ENCODE peak calls at places on chromosomes 16 and 17, in four cellular contexts. One of them, this sample, is unnamed.

GRCh38 chr17:73325527-73325842 is 13.7 kb upstream of the CDC42EP4 start:
- DNase-seq in adrenal gland: peak
- DNase-seq in OCI-LY7: no peak
- DNase-seq in endothelial cell of umbilical vein: no peak
- DNase-seq in this sample: no peak

GRCh38 chr16:86387461-86388440 is 122.6 kb upstream of the FOXF1 start:
- DNase-seq in endothelial cell of umbilical vein: peak
- DNase-seq in OCI-LY7: no peak
- DNase-seq in adrenal gland: no peak
- DNase-seq in this sample: no peak

GRCh38 chr17:29567362-29568330 is 809 bp upstream of the ABHD15 start:
- DNase-seq in OCI-LY7: peak
- DNase-seq in adrenal gland: peak
- DNase-seq in endothelial cell of umbilical vein: peak
- DNase-seq in this sample: peak

GRCh38 chr17:77528516-77529327 is 388.0 kb downstream of the SEC14L1 start:
- DNase-seq in adrenal gland: no peak
- DNase-seq in endothelial cell of umbilical vein: no peak
- DNase-seq in OCI-LY7: no peak
- DNase-seq in this sample: peak

GRCh38 chr16:61934591-61934990 is 101.6 kb downstream of the CDH8 start:
- DNase-seq in OCI-LY7: no peak
- DNase-seq in adrenal gland: no peak
- DNase-seq in endothelial cell of umbilical vein: no peak
- DNase-seq in this sample: no peak

GRCh38 chr17:1120596-1121441 is 59.0 kb downstream of the ABR start:
- DNase-seq in adrenal gland: no peak
- DNase-seq in endothelial cell of umbilical vein: no peak
- DNase-seq in OCI-LY7: no peak
- DNase-seq in this sample: no peak

GRCh38 chr17:30074254-30074653 is 42.4 kb upstream of the NSRP1 start:
- DNase-seq in endothelial cell of umbilical vein: no peak
- DNase-seq in OCI-LY7: no peak
- DNase-seq in adrenal gland: no peak
- DNase-seq in this sample: no peak

GRCh38 chr16:50354629-50355456 is 13.9 kb downstream of the BRD7 start:
- DNase-seq in OCI-LY7: peak
- DNase-seq in adrenal gland: no peak
- DNase-seq in endothelial cell of umbilical vein: peak
- DNase-seq in this sample: no peak

GRCh38 chr17:81386646-81387234 is 8.5 kb upstream of the BAHCC1 start:
- DNase-seq in adrenal gland: no peak
- DNase-seq in endothelial cell of umbilical vein: no peak
- DNase-seq in OCI-LY7: no peak
- DNase-seq in this sample: peak

GRCh38 chr17:66435182-66435581 is 132.8 kb downstream of the PRKCA start:
- DNase-seq in adrenal gland: no peak
- DNase-seq in endothelial cell of umbilical vein: no peak
- DNase-seq in OCI-LY7: no peak
- DNase-seq in this sample: no peak

GRCh38 chr17:28725660-28726395 is at the start of gene TLCD1:
- DNase-seq in endothelial cell of umbilical vein: peak
- DNase-seq in OCI-LY7: peak
- DNase-seq in adrenal gland: peak
- DNase-seq in this sample: peak

GRCh38 chr16:64094992-64095579 is 1026.8 kb downstream of the CDH11 start:
- DNase-seq in OCI-LY7: no peak
- DNase-seq in endothelial cell of umbilical vein: no peak
- DNase-seq in adrenal gland: no peak
- DNase-seq in this sample: no peak

GRCh38 chr17:48471807-48472484 is 41.9 kb upstream of the SKAP1 start:
- DNase-seq in adrenal gland: no peak
- DNase-seq in endothelial cell of umbilical vein: no peak
- DNase-seq in OCI-LY7: no peak
- DNase-seq in this sample: peak

GRCh38 chr17:81285179-81285878 is 9.8 kb downstream of the SLC38A10 start:
- DNase-seq in endothelial cell of umbilical vein: peak
- DNase-seq in OCI-LY7: no peak
- DNase-seq in adrenal gland: peak
- DNase-seq in this sample: no peak

GRCh38 chr17:59417452-59417851 is 86.0 kb downstream of the YPEL2 start:
- DNase-seq in adrenal gland: no peak
- DNase-seq in OCI-LY7: no peak
- DNase-seq in endothelial cell of umbilical vein: no peak
- DNase-seq in this sample: no peak

GRCh38 chr16:69190598-69190997 is 3.6 kb downstream of the SNTB2 start:
- DNase-seq in OCI-LY7: peak
- DNase-seq in endothelial cell of umbilical vein: no peak
- DNase-seq in adrenal gland: no peak
- DNase-seq in this sample: no peak

GRCh38 chr17:2796164-2797140 is at the start of gene RAP1GAP2:
- DNase-seq in OCI-LY7: no peak
- DNase-seq in endothelial cell of umbilical vein: no peak
- DNase-seq in adrenal gland: peak
- DNase-seq in this sample: no peak

GRCh38 chr16:21646721-21647561 is 5.5 kb downstream of the IGSF6 start:
- DNase-seq in endothelial cell of umbilical vein: no peak
- DNase-seq in OCI-LY7: peak
- DNase-seq in adrenal gland: no peak
- DNase-seq in this sample: no peak

DNA sequence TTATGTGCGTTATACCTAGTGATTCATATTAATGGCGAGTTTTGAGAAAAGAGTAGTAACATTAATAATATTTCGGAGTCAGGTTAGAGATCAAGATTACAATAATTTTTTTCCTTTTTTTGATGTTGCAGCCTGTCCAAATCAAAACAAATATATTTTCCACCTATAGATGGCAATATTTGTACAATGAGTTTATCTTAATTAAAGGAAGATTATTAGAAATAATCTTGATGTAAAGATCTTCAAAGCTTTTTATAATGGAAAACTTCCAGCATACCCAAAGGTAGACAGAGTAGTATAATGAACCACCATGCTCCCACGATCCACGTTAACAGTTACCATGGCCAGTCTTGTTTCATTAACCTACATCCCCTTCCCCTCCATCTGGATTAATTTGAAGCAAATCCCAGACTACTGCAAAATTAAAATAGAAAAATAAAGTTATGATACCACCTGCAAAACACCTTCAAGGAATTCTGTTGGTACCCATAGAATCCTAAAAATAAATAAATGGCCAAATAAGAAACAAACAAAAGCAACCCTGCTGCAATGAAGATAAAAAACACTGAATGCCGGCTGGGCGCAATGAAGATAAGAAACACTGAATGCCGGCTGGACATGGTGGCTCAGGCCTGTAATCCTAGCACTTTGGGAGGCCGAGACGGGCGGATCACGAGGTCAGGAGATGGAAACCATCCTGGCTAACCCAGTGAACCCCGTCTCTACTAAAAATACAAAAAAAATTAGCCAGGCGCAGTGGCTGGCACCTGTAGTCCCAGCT is 46.5 kb upstream of the GINS3 start:
- DNase-seq in OCI-LY7: peak
- DNase-seq in adrenal gland: no peak
- DNase-seq in endothelial cell of umbilical vein: peak
- DNase-seq in this sample: no peak
- TF ChIP-seq CTCF in OCI-LY7: peak
- TF ChIP-seq CTCF in adrenal gland: peak
- TF ChIP-seq CTCF in endothelial cell of umbilical vein: peak
- TF ChIP-seq CTCF in this sample: no peak

GRCh38 chr17:42677012-42677857 is 441 bp upstream of the PLEKHH3 start:
- DNase-seq in OCI-LY7: peak
- DNase-seq in adrenal gland: peak
- DNase-seq in endothelial cell of umbilical vein: peak
- DNase-seq in this sample: peak

GRCh38 chr17:42674755-42675347 is 1.9 kb downstream of the PLEKHH3 start:
- DNase-seq in endothelial cell of umbilical vein: no peak
- DNase-seq in OCI-LY7: peak
- DNase-seq in adrenal gland: no peak
- DNase-seq in this sample: no peak

GRCh38 chr17:42676424-42677011 is at the start of gene PLEKHH3:
- DNase-seq in adrenal gland: no peak
- DNase-seq in endothelial cell of umbilical vein: no peak
- DNase-seq in OCI-LY7: peak
- DNase-seq in this sample: no peak

GRCh38 chr17:42675348-42675983 is 1.3 kb downstream of the PLEKHH3 start:
- DNase-seq in OCI-LY7: peak
- DNase-seq in endothelial cell of umbilical vein: no peak
- DNase-seq in adrenal gland: no peak
- DNase-seq in this sample: no peak

DNA sequence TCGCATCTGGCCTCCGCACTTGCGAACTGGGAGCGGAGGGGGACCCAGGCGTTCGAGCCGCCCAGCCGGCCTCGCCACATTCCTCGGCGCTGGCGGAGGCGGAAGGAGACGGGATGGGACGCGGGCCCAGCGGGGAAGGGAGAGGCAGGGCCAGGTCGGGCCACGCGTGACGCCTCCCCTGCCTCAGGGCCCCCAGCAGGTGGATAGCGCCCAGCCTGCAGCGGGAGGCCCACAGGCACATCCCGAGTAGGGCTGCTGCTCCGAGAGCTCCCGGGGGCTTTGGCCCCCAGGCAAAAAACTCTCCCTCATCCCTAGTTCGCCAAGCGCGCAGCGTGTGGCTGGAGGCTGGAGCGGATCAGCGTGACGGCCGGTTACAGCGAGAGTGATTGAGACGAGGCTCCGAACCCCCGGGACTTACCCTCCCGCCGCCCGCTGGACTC is 790 bp downstream of the PLEKHH3 start:
- DNase-seq in adrenal gland: peak
- DNase-seq in OCI-LY7: peak
- DNase-seq in endothelial cell of umbilical vein: peak
- DNase-seq in this sample: peak
- TF ChIP-seq CTCF in adrenal gland: no peak
- TF ChIP-seq CTCF in OCI-LY7: no peak
- TF ChIP-seq CTCF in endothelial cell of umbilical vein: no peak
- TF ChIP-seq CTCF in this sample: no peak

GRCh38 chr16:49352923-49353322 is 20.7 kb upstream of the C16orf78 start:
- DNase-seq in OCI-LY7: peak
- DNase-seq in endothelial cell of umbilical vein: no peak
- DNase-seq in adrenal gland: no peak
- DNase-seq in this sample: peak
- TF ChIP-seq CTCF in OCI-LY7: peak
- TF ChIP-seq CTCF in endothelial cell of umbilical vein: peak
- TF ChIP-seq CTCF in adrenal gland: no peak
- TF ChIP-seq CTCF in this sample: peak

DNA sequence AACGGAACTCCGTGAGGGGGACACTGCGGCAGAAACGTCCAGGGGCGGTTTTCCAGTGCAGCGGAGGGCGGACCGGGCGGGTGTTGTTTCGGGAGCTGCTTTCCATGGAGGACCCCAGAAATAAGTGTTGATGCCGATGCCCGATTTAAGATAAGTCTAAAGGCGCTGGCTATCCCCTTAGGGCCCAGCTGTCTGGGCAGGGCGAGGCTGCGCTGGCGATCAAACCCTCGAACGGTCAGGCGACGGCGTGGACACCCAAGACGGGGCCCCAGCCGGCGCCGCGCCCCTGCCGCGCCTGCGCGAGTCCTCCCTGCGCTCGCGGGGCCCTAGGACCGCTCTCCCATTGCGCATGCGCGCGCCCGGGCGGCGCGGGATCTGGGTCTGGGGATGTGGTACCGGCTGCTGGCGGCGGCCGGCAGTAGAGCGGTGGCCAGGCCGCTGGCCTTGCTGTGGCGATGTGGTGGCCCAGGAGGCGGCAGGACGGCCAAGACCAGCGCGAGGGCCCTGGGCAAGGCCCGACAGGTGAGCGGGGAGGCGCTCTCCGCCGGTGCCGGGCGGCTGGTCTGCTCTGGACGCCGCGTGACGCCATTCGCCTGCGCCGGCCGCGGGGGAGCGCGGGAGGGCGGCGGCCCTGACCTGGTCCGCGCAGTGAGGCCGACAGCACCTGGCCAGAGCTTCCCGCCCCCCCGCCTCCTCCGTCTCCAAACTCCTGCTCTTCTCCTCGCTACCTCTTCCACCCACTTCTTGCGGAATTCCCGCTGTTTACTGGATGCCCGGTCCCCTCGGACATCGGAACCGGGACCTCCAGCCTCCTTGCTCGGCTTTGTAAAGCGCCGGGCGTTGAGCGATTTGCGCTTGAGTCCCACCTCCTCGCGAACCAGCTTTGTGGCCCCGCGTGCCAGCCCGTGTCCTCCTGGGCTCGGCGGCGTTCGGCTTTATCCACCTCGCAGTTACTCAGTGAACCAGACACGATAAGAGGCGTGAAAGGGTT is 24.0 kb downstream of the DEF8 start:
- DNase-seq in endothelial cell of umbilical vein: peak
- DNase-seq in adrenal gland: peak
- DNase-seq in OCI-LY7: peak
- DNase-seq in this sample: peak
- TF ChIP-seq CTCF in endothelial cell of umbilical vein: no peak
- TF ChIP-seq CTCF in adrenal gland: no peak
- TF ChIP-seq CTCF in OCI-LY7: no peak
- TF ChIP-seq CTCF in this sample: no peak